ENCODE peak calls at places on chromosomes 2 and 18, in four cellular contexts. K is activated T-helper 1 cell treated with Interleukin-2 at 50 U/mL for 16 hours; J is Calu3; E is stimulated activated effector memory CD8-positive, alpha-beta T cell treated with anti-CD3 and anti-CD28 coated beads, Interleukin-12 subunit alpha, Interleukin-12 subunit beta, amount 100 ng/mL, for 72 hours. B is an unnamed sample.

GRCh38 chr18:13436596-13436995 is 218.0 kb downstream of the LDLRAD4 start:
- DNase-seq in E (no peak), K (no peak), J (no peak), B (no peak)

GRCh38 chr18:43571078-43571689 is 293.9 kb upstream of the SYT4 start:
- DNase-seq in K (no peak), J (peak; percentile 42), E (no peak), B (peak; percentile 67)

GRCh38 chr2:207015901-207016300 is 76.6 kb downstream of the CPO start:
- DNase-seq in J (no peak), K (no peak), E (no peak), B (no peak)

GRCh38 chr2:235223011-235223410 is 270.8 kb upstream of the AGAP1 start:
- DNase-seq in J (no peak), K (no peak), E (no peak), B (no peak)

GRCh38 chr2:240611601-240612210 is 13.6 kb upstream of the GPR35 start:
- DNase-seq in J (no peak), K (no peak), E (no peak), B (no peak)

GRCh38 chr2:80259292-80259691 is 45.3 kb downstream of the LRRTM1 start:
- DNase-seq in J (no peak), K (no peak), E (no peak), B (no peak)

GRCh38 chr2:236641051-236641450 is 71.4 kb downstream of the ACKR3 start:
- DNase-seq in J (no peak), E (no peak), K (no peak), B (no peak)

GRCh38 chr2:41920812-41921211 is 127.0 kb upstream of the PKDCC start:
- DNase-seq in K (no peak), J (no peak), E (no peak), B (no peak)

GRCh38 chr2:48279347-48279746 is 250.6 kb upstream of the STON1 start:
- DNase-seq in J (no peak), E (no peak), K (no peak), B (no peak)

GRCh38 chr18:29018976-29019375 is 842.0 kb upstream of the CDH2 start:
- DNase-seq in E (no peak), J (no peak), K (no peak), B (no peak)

GRCh38 chr2:96326990-96327820 is 2.1 kb downstream of the ITPRIPL1 start:
- DNase-seq in J (no peak), E (no peak), K (no peak), B (no peak)

GRCh38 chr2:197827618-197828017 is 23.2 kb downstream of the PLCL1 start:
- DNase-seq in J (no peak), K (no peak), E (no peak), B (no peak)

GRCh38 chr18:2699001-2699400 is 43.5 kb downstream of the SMCHD1 start:
- DNase-seq in K (no peak), J (no peak), E (no peak), B (no peak)

GRCh38 chr2:190540048-190540447 is 5.5 kb upstream of the NEMP2 start:
- DNase-seq in K (no peak), J (no peak), E (no peak), B (no peak)

GRCh38 chr2:239871481-239872435 is 153.4 kb downstream of the NDUFA10 start:
- DNase-seq in J (no peak), K (no peak), E (no peak), B (no peak)

GRCh38 chr18:37322497-37323035 is 243.0 kb downstream of the CELF4 start:
- DNase-seq in J (peak; percentile 62), E (peak; percentile 49), K (no peak), B (peak; percentile 53)

GRCh38 chr2:120720746-120721145 is 14.9 kb upstream of the GLI2 start:
- DNase-seq in J (no peak), E (no peak), K (no peak), B (no peak)

GRCh38 chr2:2656046-2656715 is 325.1 kb upstream of the MYT1L start:
- DNase-seq in E (no peak), J (no peak), K (no peak), B (no peak)

B was measured in hepatocyte.